ENCODE peak calls at places on chromosomes 1 and 21, in five cellular contexts. One of them, this sample, is unnamed.

GRCh38 chr1:207186503-207186902 is 82.5 kb downstream of the C4BPA start:
- DNase-seq in right atrium auricular region: no peak
- DNase-seq in fibroblast of lung: peak
- DNase-seq in fibroblast of pulmonary artery: no peak
- DNase-seq in astrocyte of the spinal cord: peak
- DNase-seq in this sample: no peak

GRCh38 chr1:96521994-96522760 is 199.4 kb upstream of the PTBP2 start:
- DNase-seq in astrocyte of the spinal cord: peak
- DNase-seq in fibroblast of pulmonary artery: peak
- DNase-seq in fibroblast of lung: peak
- DNase-seq in right atrium auricular region: no peak
- DNase-seq in this sample: no peak

GRCh38 chr1:99674665-99675064 is 28.8 kb downstream of the PALMD start:
- DNase-seq in astrocyte of the spinal cord: no peak
- DNase-seq in fibroblast of pulmonary artery: no peak
- DNase-seq in right atrium auricular region: no peak
- DNase-seq in fibroblast of lung: no peak
- DNase-seq in this sample: no peak

GRCh38 chr1:110962892-110963665 is 643 bp downstream of the LRIF1 start:
- DNase-seq in fibroblast of lung: peak
- DNase-seq in astrocyte of the spinal cord: peak
- DNase-seq in fibroblast of pulmonary artery: peak
- DNase-seq in right atrium auricular region: peak
- DNase-seq in this sample: peak

GRCh38 chr21:17466166-17466565 is 46.7 kb upstream of the CXADR start:
- DNase-seq in fibroblast of pulmonary artery: peak
- DNase-seq in fibroblast of lung: peak
- DNase-seq in astrocyte of the spinal cord: peak
- DNase-seq in right atrium auricular region: no peak
- DNase-seq in this sample: no peak

GRCh38 chr1:112618721-112619517 is at the start of gene ST7L:
- DNase-seq in astrocyte of the spinal cord: peak
- DNase-seq in fibroblast of pulmonary artery: peak
- DNase-seq in fibroblast of lung: peak
- DNase-seq in right atrium auricular region: peak
- DNase-seq in this sample: no peak

GRCh38 chr1:40450491-40451237 is 388 bp downstream of the ZFP69B start:
- DNase-seq in astrocyte of the spinal cord: peak
- DNase-seq in fibroblast of lung: peak
- DNase-seq in right atrium auricular region: no peak
- DNase-seq in fibroblast of pulmonary artery: peak
- DNase-seq in this sample: no peak

GRCh38 chr1:206013017-206013800 is 10.0 kb upstream of the RAB7B start:
- DNase-seq in fibroblast of pulmonary artery: no peak
- DNase-seq in fibroblast of lung: no peak
- DNase-seq in astrocyte of the spinal cord: no peak
- DNase-seq in right atrium auricular region: no peak
- DNase-seq in this sample: no peak

DNA sequence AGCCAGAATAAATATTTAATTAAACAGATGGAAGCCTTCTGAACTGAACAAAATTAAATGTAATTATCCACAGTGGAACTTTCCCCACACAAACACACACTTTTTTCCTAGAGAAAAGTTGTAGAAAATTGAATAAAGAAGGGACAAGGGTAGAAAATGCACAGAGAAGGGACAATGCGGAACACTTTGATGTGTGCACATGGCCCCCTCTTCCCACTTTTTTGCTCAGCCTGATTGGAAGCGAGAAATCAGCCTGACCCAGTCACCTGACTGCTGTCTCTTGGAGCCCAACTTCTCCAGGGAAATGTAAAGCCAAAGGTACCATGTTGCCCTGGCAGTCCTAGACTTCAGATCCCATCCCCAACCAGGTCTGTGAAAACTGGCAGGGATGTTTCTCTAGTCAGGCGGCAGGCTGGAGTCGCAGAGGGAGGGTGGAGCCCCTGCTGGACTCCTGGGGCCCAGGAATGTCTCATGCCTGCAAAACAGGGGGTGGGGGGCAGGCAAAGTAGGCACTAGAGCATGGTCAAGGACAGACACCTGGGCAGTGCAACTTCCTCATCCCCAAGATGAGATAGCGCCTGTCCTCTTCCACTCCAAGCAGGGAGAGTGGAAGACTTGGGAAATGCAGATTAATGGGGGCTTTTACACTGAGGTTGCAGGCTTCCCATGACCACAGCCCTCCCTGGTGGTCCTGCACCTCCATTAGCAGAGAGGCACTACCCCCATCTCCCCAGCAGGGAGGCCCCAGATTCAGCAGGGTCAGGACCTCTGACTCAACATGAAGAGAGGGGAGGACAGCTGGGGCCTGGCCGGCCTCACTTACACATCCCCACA is 2.8 kb downstream of the CERS2 start:
- DNase-seq in astrocyte of the spinal cord: no peak
- DNase-seq in right atrium auricular region: no peak
- DNase-seq in fibroblast of lung: no peak
- DNase-seq in fibroblast of pulmonary artery: no peak
- DNase-seq in this sample: no peak
- TF ChIP-seq CTCF in astrocyte of the spinal cord: no peak
- TF ChIP-seq CTCF in right atrium auricular region: no peak
- TF ChIP-seq CTCF in fibroblast of lung: no peak
- TF ChIP-seq CTCF in fibroblast of pulmonary artery: no peak
- TF ChIP-seq CTCF in this sample: no peak

GRCh38 chr1:74767490-74767889 is 34.5 kb downstream of the TYW3 start:
- DNase-seq in right atrium auricular region: no peak
- DNase-seq in fibroblast of lung: no peak
- DNase-seq in astrocyte of the spinal cord: no peak
- DNase-seq in fibroblast of pulmonary artery: peak
- DNase-seq in this sample: no peak
- TF ChIP-seq CTCF in right atrium auricular region: no peak
- TF ChIP-seq CTCF in fibroblast of lung: peak
- TF ChIP-seq CTCF in astrocyte of the spinal cord: no peak
- TF ChIP-seq CTCF in fibroblast of pulmonary artery: peak
- TF ChIP-seq CTCF in this sample: peak

GRCh38 chr1:190478193-190479007 is 736 bp upstream of the BRINP3 start:
- DNase-seq in fibroblast of lung: peak
- DNase-seq in fibroblast of pulmonary artery: peak
- DNase-seq in right atrium auricular region: no peak
- DNase-seq in astrocyte of the spinal cord: peak
- DNase-seq in this sample: no peak
- TF ChIP-seq CTCF in fibroblast of lung: no peak
- TF ChIP-seq CTCF in fibroblast of pulmonary artery: no peak
- TF ChIP-seq CTCF in right atrium auricular region: no peak
- TF ChIP-seq CTCF in astrocyte of the spinal cord: no peak
- TF ChIP-seq CTCF in this sample: no peak

DNA sequence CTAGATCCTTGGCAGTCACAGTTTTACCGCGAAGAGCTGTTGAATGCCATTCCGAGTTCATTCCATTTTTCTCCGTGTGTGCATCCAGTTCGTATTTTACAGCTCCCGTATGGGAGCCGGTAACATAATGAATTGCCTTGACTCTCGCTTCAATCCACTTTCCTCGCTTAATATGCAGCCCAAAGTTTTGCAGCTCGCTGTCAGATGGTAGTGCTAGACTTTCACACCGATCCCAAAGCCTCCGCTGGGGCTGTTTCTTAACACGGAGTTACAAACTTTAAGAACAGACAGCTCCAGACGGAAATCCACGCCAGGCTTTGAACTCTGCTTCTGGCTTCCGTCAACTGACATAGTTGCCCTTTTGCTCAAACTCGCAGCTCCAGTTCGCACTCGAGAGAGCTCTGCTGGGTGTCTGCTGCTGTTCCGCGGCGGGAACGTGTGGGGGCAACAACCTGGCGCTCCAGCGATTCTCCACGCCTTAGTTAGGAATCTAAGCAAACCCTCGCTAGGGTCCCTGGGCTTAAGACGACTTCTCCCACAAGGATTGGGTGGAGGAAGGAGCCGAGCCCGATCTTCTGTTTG is 3.5 kb upstream of the ARID1A start:
- DNase-seq in fibroblast of pulmonary artery: peak
- DNase-seq in astrocyte of the spinal cord: peak
- DNase-seq in fibroblast of lung: peak
- DNase-seq in right atrium auricular region: peak
- DNase-seq in this sample: peak
- TF ChIP-seq CTCF in fibroblast of pulmonary artery: no peak
- TF ChIP-seq CTCF in astrocyte of the spinal cord: peak
- TF ChIP-seq CTCF in fibroblast of lung: peak
- TF ChIP-seq CTCF in right atrium auricular region: peak
- TF ChIP-seq CTCF in this sample: peak

GRCh38 chr1:215824245-215824644 is 257.1 kb downstream of the KCTD3 start:
- DNase-seq in astrocyte of the spinal cord: peak
- DNase-seq in right atrium auricular region: no peak
- DNase-seq in fibroblast of pulmonary artery: peak
- DNase-seq in fibroblast of lung: peak
- DNase-seq in this sample: no peak
- TF ChIP-seq CTCF in astrocyte of the spinal cord: peak
- TF ChIP-seq CTCF in right atrium auricular region: no peak
- TF ChIP-seq CTCF in fibroblast of pulmonary artery: peak
- TF ChIP-seq CTCF in fibroblast of lung: peak
- TF ChIP-seq CTCF in this sample: peak